ENCODE peak calls at places on chromosome 14, in seven cellular contexts. A is COR-L47, Z is SW 1271, O is endothelial cell, W is aorta, G is neural crest cell, X is NCI-H524. L is an unnamed sample.
A peak's percentile ranks its signal among the peaks of the same experiment; 100 is the strongest.

GRCh38 chr14:103123634-103124500 is 606 bp downstream of the TNFAIP2 start:
- DNase-seq in A (peak; percentile 21), Z (no peak), O (peak; percentile 62), W (peak; percentile 87), G (no peak), X (no peak), L (no peak)

GRCh38 chr14:85714046-85714445 is 184.1 kb downstream of the FLRT2 start:
- DNase-seq in A (no peak), Z (no peak), O (no peak), W (no peak), G (no peak), X (no peak), L (no peak)

GRCh38 chr14:55416866-55417265 is 5.2 kb upstream of the ATG14 start:
- DNase-seq in A (no peak), Z (no peak), O (peak; percentile 47), W (no peak), G (no peak), X (peak; percentile 67), L (peak; percentile 53)

GRCh38 chr14:68405959-68406358 is 386.9 kb downstream of the ZFP36L1 start:
- DNase-seq in A (no peak), Z (no peak), O (no peak), W (no peak), G (no peak), X (no peak), L (peak; percentile 25)

GRCh38 chr14:65170768-65171251 is 68.5 kb upstream of the MAX start:
- DNase-seq in A (no peak), Z (no peak), O (peak; percentile 49), W (no peak), G (peak; percentile 50), X (no peak), L (peak; percentile 48)

GRCh38 chr14:80751285-80751684 is 190.3 kb downstream of the CEP128 start:
- DNase-seq in A (no peak), Z (no peak), O (no peak), W (no peak), G (no peak), X (no peak), L (no peak)

GRCh38 chr14:96038558-96038919 is 623 bp upstream of the C14orf132 start:
- DNase-seq in A (no peak), Z (no peak), O (no peak), W (no peak), G (no peak), X (peak; percentile 70), L (no peak)

GRCh38 chr14:99194136-99194535 is 77.9 kb downstream of the BCL11B start:
- DNase-seq in A (no peak), Z (no peak), O (no peak), W (peak; percentile 48), G (no peak), X (no peak), L (no peak)

GRCh38 chr14:104970231-104971068 is 7.7 kb downstream of the AHNAK2 start:
- DNase-seq in A (no peak), Z (peak; percentile 75), O (no peak), W (peak; percentile 89), G (no peak), X (no peak), L (peak; percentile 77)

GRCh38 chr14:23042162-23042965 is at the start of gene PSMB11:
- DNase-seq in A (no peak), Z (no peak), O (no peak), W (peak; percentile 68), G (no peak), X (no peak), L (no peak)

GRCh38 chr14:82067221-82067620 is 533.6 kb upstream of the SEL1L start:
- DNase-seq in A (no peak), Z (no peak), O (no peak), W (no peak), G (no peak), X (peak; percentile 97), L (no peak)

GRCh38 chr14:30118992-30119640 is 191.5 kb upstream of the PRKD1 start:
- DNase-seq in A (no peak), Z (no peak), O (no peak), W (no peak), G (no peak), X (no peak), L (no peak)

GRCh38 chr14:48586099-48586498 is 910.7 kb upstream of the MDGA2 start:
- DNase-seq in A (no peak), Z (no peak), O (no peak), W (no peak), G (no peak), X (no peak), L (no peak)

GRCh38 chr14:54108481-54109471 is 152.2 kb upstream of the BMP4 start:
- DNase-seq in A (no peak), Z (peak; percentile 69), O (no peak), W (no peak), G (no peak), X (no peak), L (peak; percentile 95)

GRCh38 chr14:86646688-86647687 is 1117.0 kb downstream of the FLRT2 start:
- DNase-seq in A (no peak), Z (no peak), O (no peak), W (no peak), G (no peak), X (peak; percentile 29), L (no peak)

GRCh38 chr14:42872775-42873174 is 1266.1 kb downstream of the LRFN5 start:
- DNase-seq in A (no peak), Z (no peak), O (no peak), W (no peak), G (no peak), X (no peak), L (no peak)

GRCh38 chr14:89641495-89642162 is 224.6 kb upstream of the FOXN3 start:
- DNase-seq in A (no peak), Z (no peak), O (no peak), W (no peak), G (no peak), X (no peak), L (no peak)

GRCh38 chr14:95953111-95953724 is 76.6 kb downstream of the TUNAR start:
- DNase-seq in A (no peak), Z (no peak), O (peak; percentile 22), W (no peak), G (peak; percentile 23), X (no peak), L (no peak)

GRCh38 chr14:90061849-90062794 is at the start of gene KCNK13:
- DNase-seq in A (peak; percentile 88), Z (no peak), O (peak; percentile 12), W (no peak), G (peak; percentile 13), X (peak; percentile 66), L (no peak)

GRCh38 chr14:30994681-30995620 is 30.5 kb upstream of the AP4S1 start:
- DNase-seq in A (no peak), Z (no peak), O (no peak), W (no peak), G (no peak), X (no peak), L (peak; percentile 27)

GRCh38 chr14:70563869-70564268 is 29.1 kb upstream of the ADAM20 start:
- DNase-seq in A (no peak), Z (no peak), O (no peak), W (no peak), G (no peak), X (peak; percentile 10), L (no peak)

GRCh38 chr14:75443203-75443969 is 15.6 kb downstream of the JDP2 start:
- DNase-seq in A (no peak), Z (no peak), O (no peak), W (no peak), G (no peak), X (no peak), L (no peak)

GRCh38 chr14:21070083-21070609 is at the start of gene ARHGEF40:
- DNase-seq in A (no peak), Z (peak; percentile 20), O (peak; percentile 38), W (peak; percentile 91), G (peak; percentile 62), X (peak; percentile 66), L (peak; percentile 66)

GRCh38 chr14:26596722-26597030 is 1.2 kb downstream of the NOVA1 start:
- DNase-seq in A (no peak), Z (no peak), O (peak; percentile 9), W (peak; percentile 65), G (peak; percentile 15), X (peak; percentile 76), L (peak; percentile 20)

GRCh38 chr14:69137456-69138188 is 15.3 kb downstream of the DCAF5 start:
- DNase-seq in A (no peak), Z (no peak), O (no peak), W (no peak), G (no peak), X (no peak), L (peak; percentile 14)

GRCh38 chr14:101183376-101184103 is 280.0 kb upstream of the RTL1 start:
- DNase-seq in A (no peak), Z (no peak), O (peak; percentile 90), W (no peak), G (peak; percentile 81), X (peak; percentile 49), L (peak; percentile 12)

GRCh38 chr14:102579696-102580551 is 12.5 kb upstream of the RCOR1 start:
- DNase-seq in A (no peak), Z (no peak), O (no peak), W (no peak), G (no peak), X (no peak), L (peak; percentile 83)

GRCh38 chr14:28707814-28708213 is 58.8 kb upstream of the FOXG1 start:
- DNase-seq in A (no peak), Z (no peak), O (no peak), W (no peak), G (no peak), X (no peak), L (no peak)

GRCh38 chr14:34199585-34199984 is 248.7 kb upstream of the EGLN3 start:
- DNase-seq in A (no peak), Z (no peak), O (no peak), W (no peak), G (no peak), X (no peak), L (peak; percentile 21)

GRCh38 chr14:100554696-100555320 is 32.4 kb downstream of the BEGAIN start:
- DNase-seq in A (no peak), Z (no peak), O (no peak), W (no peak), G (no peak), X (no peak), L (no peak)

GRCh38 chr14:78399316-78399889 is 229.2 kb downstream of the NRXN3 start:
- DNase-seq in A (no peak), Z (no peak), O (peak; percentile 61), W (no peak), G (peak; percentile 49), X (no peak), L (peak; percentile 77)

GRCh38 chr14:20314026-20314425 is 8.3 kb upstream of the TTC5 start:
- DNase-seq in A (no peak), Z (no peak), O (no peak), W (no peak), G (no peak), X (no peak), L (no peak)

GRCh38 chr14:88824314-88825077 is at the start of gene TTC8:
- DNase-seq in A (peak; percentile 89), Z (peak; percentile 93), O (peak; percentile 87), W (peak; percentile 94), G (peak; percentile 81), X (peak; percentile 93), L (peak; percentile 94)

GRCh38 chr14:31421200-31421599 is 850 bp upstream of the HEATR5A start:
- DNase-seq in A (no peak), Z (no peak), O (no peak), W (no peak), G (no peak), X (no peak), L (no peak)

GRCh38 chr14:69284170-69284569 is 24.2 kb downstream of the GALNT16 start:
- DNase-seq in A (no peak), Z (no peak), O (no peak), W (no peak), G (no peak), X (no peak), L (no peak)

GRCh38 chr14:106691601-106692291 is 1165.4 kb downstream of the TMEM121 start:
- DNase-seq in A (no peak), Z (no peak), O (no peak), W (peak; percentile 76), G (no peak), X (no peak), L (no peak)

GRCh38 chr14:94292526-94292871 is 569 bp downstream of the SERPINA10 start:
- DNase-seq in A (no peak), Z (no peak), O (no peak), W (no peak), G (no peak), X (no peak), L (no peak)

GRCh38 chr14:99995700-99996356 is 69.4 kb upstream of the EVL start:
- DNase-seq in A (no peak), Z (peak; percentile 63), O (peak; percentile 65), W (no peak), G (peak; percentile 54), X (peak; percentile 71), L (peak; percentile 64)

L was measured in cardiac muscle cell.